ENCODE peak calls at places on chromosome 16, in seven cellular contexts. I, P, G, F, Q, L and O are unnamed samples.

GRCh38 chr16:3983081-3983520 is 102.6 kb upstream of the CREBBP start:
- DNase-seq in I (peak; percentile 95), P (peak; percentile 60), G (peak; percentile 67), F (peak; percentile 91), Q (peak; percentile 75), L (peak; percentile 56), O (peak; percentile 94)

GRCh38 chr16:22008215-22009142 is 568 bp downstream of the MOSMO start:
- DNase-seq in I (peak; percentile 62), P (no peak), G (peak; percentile 32), F (peak; percentile 65), Q (no peak), L (no peak), O (peak; percentile 58)

GRCh38 chr16:67454104-67454503 is 23.2 kb downstream of the HSD11B2 start:
- DNase-seq in I (no peak), P (no peak), G (no peak), F (no peak), Q (no peak), L (no peak), O (no peak)

GRCh38 chr16:16042076-16042475 is 92.7 kb downstream of the ABCC1 start:
- DNase-seq in I (no peak), P (no peak), G (peak; percentile 37), F (peak; percentile 71), Q (no peak), L (no peak), O (no peak)

GRCh38 chr16:3570420-3571062 is 6.7 kb downstream of the NLRC3 start:
- DNase-seq in I (no peak), P (peak; percentile 4), G (no peak), F (no peak), Q (no peak), L (no peak), O (no peak)

GRCh38 chr16:4373909-4374742 is 2.5 kb downstream of the VASN start:
- DNase-seq in I (peak; percentile 79), P (no peak), G (peak; percentile 95), F (no peak), Q (peak; percentile 48), L (no peak), O (peak; percentile 78)

GRCh38 chr16:69863882-69864281 is 87.3 kb upstream of the CLEC18A start:
- DNase-seq in I (no peak), P (no peak), G (no peak), F (no peak), Q (no peak), L (no peak), O (no peak)

GRCh38 chr16:12589676-12590075 is 214.0 kb downstream of the CPPED1 start:
- DNase-seq in I (no peak), P (no peak), G (no peak), F (no peak), Q (no peak), L (no peak), O (no peak)

GRCh38 chr16:49578435-49579024 is 204.9 kb downstream of the C16orf78 start:
- DNase-seq in I (no peak), P (no peak), G (no peak), F (no peak), Q (no peak), L (no peak), O (no peak)

GRCh38 chr16:79047337-79047736 is 553.2 kb downstream of the MAF start:
- DNase-seq in I (peak; percentile 50), P (no peak), G (no peak), F (peak; percentile 31), Q (peak; percentile 18), L (peak; percentile 35), O (no peak)

GRCh38 chr16:47034455-47034854 is 61.0 kb upstream of the DNAJA2 start:
- DNase-seq in I (no peak), P (no peak), G (no peak), F (no peak), Q (no peak), L (no peak), O (no peak)

GRCh38 chr16:84940670-84941551 is 70.4 kb downstream of the ZDHHC7 start:
- DNase-seq in I (no peak), P (no peak), G (peak; percentile 82), F (peak; percentile 93), Q (no peak), L (no peak), O (no peak)

GRCh38 chr16:49910761-49911160 is 54.8 kb upstream of the ZNF423 start:
- DNase-seq in I (peak; percentile 27), P (no peak), G (no peak), F (peak; percentile 67), Q (no peak), L (no peak), O (peak; percentile 9)

GRCh38 chr16:7025616-7026190 is 306.9 kb upstream of the RBFOX1 start:
- DNase-seq in I (peak; percentile 76), P (no peak), G (peak; percentile 53), F (peak; percentile 79), Q (peak; percentile 46), L (peak; percentile 34), O (peak; percentile 91)

GRCh38 chr16:12097523-12098428 is 121.2 kb downstream of the SNX29 start:
- DNase-seq in I (no peak), P (no peak), G (peak; percentile 34), F (no peak), Q (peak; percentile 17), L (no peak), O (peak; percentile 45)

GRCh38 chr16:86466695-86467406 is 43.5 kb upstream of the FOXF1 start:
- DNase-seq in I (no peak), P (no peak), G (no peak), F (no peak), Q (no peak), L (no peak), O (no peak)

GRCh38 chr16:48471435-48471834 is 86.2 kb upstream of the SIAH1 start:
- DNase-seq in I (no peak), P (no peak), G (no peak), F (no peak), Q (no peak), L (no peak), O (no peak)

GRCh38 chr16:86809458-86809955 is 231.2 kb downstream of the FOXL1 start:
- DNase-seq in I (peak; percentile 23), P (no peak), G (peak; percentile 71), F (no peak), Q (peak; percentile 89), L (no peak), O (no peak)

GRCh38 chr16:66418165-66418962 is 8.7 kb upstream of the BEAN1 start:
- DNase-seq in I (no peak), P (no peak), G (no peak), F (no peak), Q (no peak), L (peak; percentile 72), O (no peak)

GRCh38 chr16:759110-759910 is 1.2 kb upstream of the MSLN start:
- DNase-seq in I (no peak), P (no peak), G (no peak), F (no peak), Q (no peak), L (no peak), O (no peak)
- TF ChIP-seq EZH2phosphoT487 in I (no peak), P (no peak), G (no peak), F (no peak), Q (no peak), L (no peak), O (no peak)

GRCh38 chr16:14309001-14309886 is 238.1 kb downstream of the MRTFB start:
- DNase-seq in I (peak; percentile 90), P (no peak), G (peak; percentile 57), F (no peak), Q (peak; percentile 85), L (no peak), O (peak; percentile 42)

GRCh38 chr16:14310519-14310991 is 239.4 kb downstream of the MRTFB start:
- DNase-seq in I (peak; percentile 69), P (no peak), G (peak; percentile 67), F (peak; percentile 44), Q (no peak), L (no peak), O (peak; percentile 45)

GRCh38 chr16:14308357-14308723 is 237.2 kb downstream of the MRTFB start:
- DNase-seq in I (no peak), P (no peak), G (peak; percentile 23), F (no peak), Q (no peak), L (no peak), O (no peak)

GRCh38 chr16:14307623-14308356 is 236.7 kb downstream of the MRTFB start:
- DNase-seq in I (peak; percentile 21), P (no peak), G (peak; percentile 86), F (peak; percentile 52), Q (no peak), L (no peak), O (no peak)

DNA sequence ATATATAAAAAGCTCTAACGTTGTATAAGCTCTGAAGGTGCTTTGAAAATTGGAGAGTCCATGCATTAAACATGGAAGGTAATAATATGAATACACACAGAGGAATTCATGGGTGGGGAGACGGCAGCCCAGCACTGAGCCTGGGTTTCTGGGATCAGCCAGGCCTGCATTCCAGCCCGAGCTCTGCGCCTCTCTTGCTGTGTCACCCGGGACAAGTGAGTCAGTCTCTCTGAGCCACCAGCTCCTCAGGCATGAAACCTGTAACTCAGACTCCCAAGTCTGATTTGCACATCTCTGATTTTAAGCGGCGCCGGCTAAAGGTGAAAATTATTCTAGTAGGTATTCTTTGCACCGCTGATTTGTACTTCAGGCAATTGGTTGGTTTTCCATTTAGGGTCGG is 238.8 kb downstream of the MRTFB start:
- DNase-seq in I (no peak), P (no peak), G (peak; percentile 95), F (no peak), Q (peak; percentile 68), L (no peak), O (no peak)
- H4K20me1 ChIP-seq in I (no peaks in the 10 kb centered on the region), P (no peaks in the 10 kb centered on the region), G (peaks cover 3% of the 10 kb centered on the region), F (peaks cover 57% of the 10 kb centered on the region), Q (no peaks in the 10 kb centered on the region), L (no peaks in the 10 kb centered on the region), O (no peaks in the 10 kb centered on the region)

DNA sequence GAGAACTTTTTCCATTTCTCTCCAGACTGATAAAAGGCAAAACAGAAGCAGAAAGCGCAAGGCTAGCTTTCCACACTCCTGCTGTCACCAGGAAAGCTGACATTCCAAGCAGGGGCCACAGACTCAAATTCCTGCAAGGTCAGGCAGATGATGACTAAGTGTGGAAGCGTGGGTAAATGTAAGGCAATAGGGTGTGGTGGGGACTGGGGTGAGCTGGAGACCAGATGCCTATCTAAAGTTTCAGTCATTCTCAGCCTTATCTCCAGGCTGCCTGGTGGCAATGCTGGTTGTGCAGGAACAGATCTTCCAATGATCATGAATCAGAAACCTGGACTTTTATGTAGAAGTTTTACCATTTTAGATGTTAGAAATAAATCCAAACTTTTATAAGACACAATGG is 224.1 kb downstream of the GSG1L start:
- DNase-seq in I (no peak), P (no peak), G (peak; percentile 25), F (no peak), Q (peak; percentile 4), L (no peak), O (no peak)
- TF ChIP-seq EZH2phosphoT487 in I (no peak), P (no peak), G (no peak), F (no peak), Q (no peak), L (no peak), O (no peak)

DNA sequence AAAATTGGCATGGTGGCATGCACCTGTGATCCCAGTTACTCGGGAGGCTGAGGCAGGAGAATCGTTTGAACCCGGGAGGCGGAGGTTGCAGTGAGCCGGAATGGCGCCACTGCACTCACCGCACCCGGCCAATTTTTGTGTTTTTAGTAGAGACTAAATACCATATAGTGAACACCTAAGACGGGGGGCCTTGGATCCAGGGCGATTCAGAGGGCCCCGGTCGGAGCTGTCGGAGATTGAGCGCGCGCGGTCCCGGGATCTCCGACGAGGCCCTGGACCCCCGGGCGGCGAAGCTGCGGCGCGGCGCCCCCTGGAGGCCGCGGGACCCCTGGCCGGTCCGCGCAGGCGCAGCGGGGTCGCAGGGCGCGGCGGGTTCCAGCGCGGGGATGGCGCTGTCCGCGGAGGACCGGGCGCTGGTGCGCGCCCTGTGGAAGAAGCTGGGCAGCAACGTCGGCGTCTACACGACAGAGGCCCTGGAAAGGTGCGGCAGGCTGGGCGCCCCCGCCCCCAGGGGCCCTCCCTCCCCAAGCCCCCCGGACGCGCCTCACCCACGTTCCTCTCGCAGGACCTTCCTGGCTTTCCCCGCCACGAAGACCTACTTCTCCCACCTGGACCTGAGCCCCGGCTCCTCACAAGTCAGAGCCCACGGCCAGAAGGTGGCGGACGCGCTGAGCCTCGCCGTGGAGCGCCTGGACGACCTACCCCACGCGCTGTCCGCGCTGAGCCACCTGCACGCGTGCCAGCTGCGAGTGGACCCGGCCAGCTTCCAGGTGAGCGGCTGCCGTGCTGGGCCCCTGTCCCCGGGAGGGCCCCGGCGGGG is at the start of gene HBQ1:
- DNase-seq in I (peak; percentile 71), P (no peak), G (peak; percentile 57), F (peak; percentile 97), Q (no peak), L (no peak), O (peak; percentile 78)
- H4K20me1 ChIP-seq in I (peaks cover 8% of the 10 kb centered on the region), P (no peaks in the 10 kb centered on the region), G (no peaks in the 10 kb centered on the region), F (peaks cover 14% of the 10 kb centered on the region), Q (no peaks in the 10 kb centered on the region), L (no peaks in the 10 kb centered on the region), O (peaks cover 53% of the 10 kb centered on the region)